ENCODE peak calls at places on chromosomes 11 and 22, in five cellular contexts. T, H, O, E and P are unnamed samples.
A peak's percentile ranks its signal among the peaks of the same experiment; 100 is the strongest.

GRCh38 chr11:72975778-72976520 is 161.7 kb downstream of the ATG16L2 start:
- DNase-seq in T (no peak), H (no peak), O (no peak), E (no peak), P (no peak)

GRCh38 chr11:92941676-92942571 is 27.5 kb upstream of the MTNR1B start:
- DNase-seq in T (no peak), H (no peak), O (no peak), E (no peak), P (peak; percentile 16)

GRCh38 chr11:59614277-59615131 is 1.1 kb downstream of the OSBP start:
- DNase-seq in T (no peak), H (no peak), O (peak; percentile 31), E (no peak), P (no peak)

GRCh38 chr22:32053165-32053755 is 10.2 kb downstream of the SLC5A1 start:
- DNase-seq in T (no peak), H (no peak), O (no peak), E (no peak), P (no peak)

GRCh38 chr11:96393753-96394348 is 4.0 kb downstream of the JRKL start:
- DNase-seq in T (peak; percentile 35), H (no peak), O (no peak), E (no peak), P (peak; percentile 33)

GRCh38 chr11:46247664-46248063 is 29.8 kb upstream of the CREB3L1 start:
- DNase-seq in T (peak; percentile 35), H (no peak), O (peak; percentile 52), E (no peak), P (peak; percentile 45)

GRCh38 chr11:126669416-126669815 is 313.9 kb downstream of the ST3GAL4 start:
- DNase-seq in T (no peak), H (no peak), O (no peak), E (no peak), P (no peak)

GRCh38 chr11:27471067-27471587 is 1.5 kb downstream of the LGR4 start:
- DNase-seq in T (peak; percentile 16), H (no peak), O (peak; percentile 14), E (no peak), P (no peak)

GRCh38 chr11:45922425-45923082 is at the start of gene LARGE2:
- DNase-seq in T (no peak), H (no peak), O (peak; percentile 40), E (no peak), P (peak; percentile 28)

GRCh38 chr11:328012-328411 is 7.4 kb upstream of the IFITM3 start:
- DNase-seq in T (no peak), H (no peak), O (no peak), E (no peak), P (no peak)

GRCh38 chr22:40855960-40856512 is 403 bp downstream of the ST13 start:
- DNase-seq in T (no peak), H (no peak), O (peak; percentile 43), E (no peak), P (no peak)

GRCh38 chr22:30251661-30252226 is 5.2 kb upstream of the LIF start:
- DNase-seq in T (no peak), H (no peak), O (no peak), E (no peak), P (no peak)

GRCh38 chr11:8581300-8581699 is 12.7 kb downstream of the STK33 start:
- DNase-seq in T (no peak), H (no peak), O (no peak), E (no peak), P (no peak)

GRCh38 chr11:121652982-121653381 is 200.2 kb upstream of the SORL1-AS1 start:
- DNase-seq in T (no peak), H (no peak), O (no peak), E (no peak), P (no peak)

GRCh38 chr11:12683857-12684256 is 9.6 kb downstream of the TEAD1 start:
- DNase-seq in T (no peak), H (no peak), O (no peak), E (no peak), P (no peak)

GRCh38 chr11:130801287-130802146 is 114.8 kb downstream of the SNX19 start:
- DNase-seq in T (no peak), H (no peak), O (no peak), E (no peak), P (no peak)

GRCh38 chr11:121870202-121871045 is 245.6 kb downstream of the BLID start:
- DNase-seq in T (no peak), H (no peak), O (peak; percentile 29), E (no peak), P (no peak)

GRCh38 chr11:117950320-117950719 is 21.1 kb upstream of the TMPRSS13 start:
- DNase-seq in T (peak; percentile 69), H (no peak), O (no peak), E (no peak), P (peak; percentile 84)

GRCh38 chr11:125214466-125215204 is 50.1 kb downstream of the PKNOX2 start:
- DNase-seq in T (no peak), H (no peak), O (no peak), E (no peak), P (no peak)

GRCh38 chr11:77124488-77124887 is 3.6 kb upstream of the MYO7A start:
- DNase-seq in T (no peak), H (peak; percentile 5), O (no peak), E (no peak), P (no peak)

GRCh38 chr11:10758959-10759358 is 7.9 kb downstream of the CTR9 start:
- DNase-seq in T (no peak), H (no peak), O (no peak), E (no peak), P (no peak)

GRCh38 chr11:30546334-30546733 is 39.8 kb downstream of the MPPED2 start:
- DNase-seq in T (no peak), H (no peak), O (no peak), E (no peak), P (no peak)

GRCh38 chr11:38693306-38693705 is 2095.3 kb upstream of the RAG2 start:
- DNase-seq in T (no peak), H (no peak), O (no peak), E (no peak), P (no peak)

DNA sequence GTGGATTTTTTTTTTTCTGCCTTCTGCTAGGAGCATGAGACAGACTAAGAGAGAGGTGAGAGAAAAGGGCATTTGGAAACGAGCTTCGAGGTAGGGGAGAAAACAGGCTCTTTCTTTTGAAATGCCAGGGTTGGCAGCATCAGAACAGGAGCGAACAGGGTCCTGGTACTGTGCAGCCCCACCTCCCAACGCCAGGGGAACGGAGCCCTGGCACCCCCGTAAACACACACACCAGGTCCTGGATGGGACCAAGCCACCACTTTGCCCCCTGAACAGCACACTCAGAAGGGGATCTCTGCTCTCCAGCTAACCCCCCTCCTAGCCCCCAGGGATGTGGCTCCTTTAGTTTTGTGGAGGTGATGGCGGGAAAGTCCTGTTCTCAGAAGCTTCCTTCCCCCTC is 127.1 kb downstream of the CTTN start:
- DNase-seq in T (no peak), H (no peak), O (no peak), E (no peak), P (no peak)
- H3K4me1 ChIP-seq in T (no peaks in the 10 kb centered on the region), H (no peaks in the 10 kb centered on the region), O (no peaks in the 10 kb centered on the region), E (no peaks in the 10 kb centered on the region), P (no peaks in the 10 kb centered on the region)

GRCh38 chr22:49366437-49366836 is 461.2 kb downstream of the BRD1 start:
- DNase-seq in T (no peak), H (no peak), O (no peak), E (no peak), P (no peak)

GRCh38 chr22:49365191-49365837 is 462.4 kb downstream of the BRD1 start:
- DNase-seq in T (no peak), H (no peak), O (no peak), E (no peak), P (no peak)

GRCh38 chr22:49365910-49366309 is 461.8 kb downstream of the BRD1 start:
- DNase-seq in T (no peak), H (no peak), O (no peak), E (no peak), P (no peak)

GRCh38 chr22:49368221-49368975 is 459.3 kb downstream of the BRD1 start:
- DNase-seq in T (no peak), H (no peak), O (no peak), E (no peak), P (no peak)

DNA sequence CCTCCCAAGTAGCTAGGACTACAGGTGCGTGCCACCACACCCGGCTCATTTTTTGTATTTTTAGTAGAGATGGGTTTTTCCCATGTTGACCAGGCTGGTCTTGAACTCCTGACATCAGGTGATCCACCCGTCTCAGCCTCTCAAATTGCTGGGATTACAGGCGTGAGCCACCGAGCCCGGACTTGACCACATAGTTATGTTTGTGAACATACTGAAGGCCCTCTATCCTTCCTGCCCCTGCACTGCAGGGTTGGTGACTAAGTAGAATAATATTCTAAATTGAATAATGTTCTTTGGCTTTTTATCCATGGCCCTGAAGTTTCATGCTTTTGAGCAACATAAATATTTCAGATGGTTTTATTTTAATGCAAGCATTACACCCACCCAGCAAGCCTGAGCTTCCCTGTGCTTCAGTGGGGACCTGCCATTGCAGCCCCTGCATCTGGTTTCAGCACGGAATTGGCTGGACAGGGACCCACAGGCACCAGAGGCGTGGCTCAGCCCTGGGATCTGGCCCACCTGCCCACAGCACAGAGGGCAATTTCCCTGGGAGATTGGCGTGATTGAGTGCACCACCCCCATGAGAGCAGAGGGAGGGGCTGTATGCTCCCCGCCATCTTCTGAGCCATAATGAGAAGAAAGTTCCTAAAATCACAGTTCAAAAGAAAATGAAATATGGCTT is 460.5 kb downstream of the BRD1 start:
- DNase-seq in T (no peak), H (no peak), O (no peak), E (no peak), P (no peak)
- H3K9me3 ChIP-seq in T (no peaks in the 10 kb centered on the region), H (no peaks in the 10 kb centered on the region), O (no peaks in the 10 kb centered on the region), E (no peaks in the 10 kb centered on the region), P (no peaks in the 10 kb centered on the region)

DNA sequence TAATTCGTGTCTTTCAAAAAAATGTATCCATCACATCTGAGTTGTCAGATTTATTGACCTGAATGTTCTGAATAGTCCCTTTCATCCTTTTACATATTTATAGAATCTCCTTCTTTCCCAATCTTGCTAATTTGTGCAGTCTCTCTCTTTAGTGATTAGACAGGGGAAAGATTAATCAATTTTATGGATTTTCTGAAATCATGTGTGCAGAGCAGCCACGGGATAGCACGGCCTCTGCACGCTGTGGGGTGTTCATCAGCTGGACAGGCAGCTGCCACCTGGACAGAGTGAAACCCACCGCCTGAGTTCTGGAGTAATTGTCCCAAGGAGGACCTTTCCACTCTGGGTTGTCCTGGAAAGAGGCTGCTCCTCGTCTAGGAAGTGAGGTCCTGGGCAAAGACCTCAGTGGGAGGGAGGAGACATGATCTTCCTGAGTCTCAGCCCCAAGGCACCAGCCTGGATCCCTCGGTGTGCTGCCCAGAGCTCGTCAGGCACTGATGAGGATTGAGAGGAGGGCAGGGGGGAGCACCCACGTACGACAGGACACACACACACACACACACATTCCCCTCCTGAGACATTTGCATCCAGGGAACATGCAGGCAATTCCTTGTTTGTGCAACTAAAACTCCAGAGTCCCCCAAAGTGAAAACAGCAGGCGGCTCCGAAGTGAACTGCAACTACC is 22.7 kb upstream of the KRTAP5-6 start:
- DNase-seq in T (no peak), H (no peak), O (no peak), E (peak; percentile 58), P (no peak)
- H3K27ac ChIP-seq in T (no peak overlapping the region), H (no peak overlapping the region), O (no peak overlapping the region), E (peak overlapping the region; percentile 78), P (no peak overlapping the region)

DNA sequence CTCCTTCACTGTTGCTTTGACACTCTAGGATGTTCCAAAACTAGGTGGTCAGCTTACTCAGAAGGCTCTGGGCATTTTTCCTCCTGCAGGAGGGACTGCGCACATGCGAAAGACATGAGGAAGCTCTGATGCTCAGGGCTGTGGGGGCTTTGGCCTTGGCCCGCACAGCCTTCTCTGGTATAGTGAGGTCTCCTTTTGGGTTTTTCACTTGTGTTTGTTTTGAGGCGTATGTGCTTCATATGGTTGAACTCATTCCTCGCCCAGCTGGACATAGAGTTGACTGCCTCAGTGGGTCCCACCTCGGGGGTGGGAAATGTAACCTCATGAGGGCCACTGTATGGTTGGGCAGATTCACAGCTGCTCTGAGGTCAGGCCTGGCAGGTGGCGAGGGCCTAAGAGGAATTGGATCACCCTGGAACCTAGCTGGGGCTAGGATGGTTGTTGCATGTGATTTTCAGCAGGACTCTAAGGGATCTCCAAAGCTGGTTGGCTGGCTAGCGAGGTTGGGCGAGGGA is 63.7 kb downstream of the PTPRJ start:
- DNase-seq in T (no peak), H (no peak), O (no peak), E (no peak), P (no peak)
- H3K4me1 ChIP-seq in T (peaks cover 14% of the 10 kb centered on the region), H (no peaks in the 10 kb centered on the region), O (no peaks in the 10 kb centered on the region), E (peaks cover 10% of the 10 kb centered on the region), P (peaks cover 45% of the 10 kb centered on the region)